ENCODE peak calls at places on chromosomes 16 and 17, in four cellular contexts. K, T, E and F are unnamed samples.

GRCh38 chr17:5536831-5537230 is 47.5 kb downstream of the NLRP1 start:
- DNase-seq in K (no peak), T (no peak), E (no peak), F (no peak)

GRCh38 chr17:40903129-40903847 is 18.2 kb upstream of the KRT20 start:
- DNase-seq in K (peak), T (peak), E (no peak), F (no peak)

GRCh38 chr17:57541472-57542394 is 203.4 kb downstream of the CCDC182 start:
- DNase-seq in K (peak), T (no peak), E (no peak), F (no peak)

GRCh38 chr16:19883296-19883951 is 1.2 kb downstream of the GPRC5B start:
- DNase-seq in K (peak), T (no peak), E (no peak), F (no peak)

GRCh38 chr17:79150035-79150733 is 75.6 kb downstream of the ENGASE start:
- DNase-seq in K (no peak), T (no peak), E (no peak), F (no peak)

GRCh38 chr17:38749222-38750043 is 1.3 kb upstream of the PCGF2 start:
- DNase-seq in K (peak), T (peak), E (no peak), F (no peak)

GRCh38 chr17:7429722-7430121 is 1.1 kb downstream of the SPEM3 start:
- DNase-seq in K (no peak), T (no peak), E (no peak), F (no peak)

GRCh38 chr17:76793775-76794174 is 55.9 kb downstream of the MFSD11 start:
- DNase-seq in K (peak), T (no peak), E (no peak), F (no peak)

GRCh38 chr17:36657763-36658490 is 56.5 kb downstream of the MRM1 start:
- DNase-seq in K (no peak), T (no peak), E (no peak), F (no peak)
- TF ChIP-seq CTCF in K (peak), T (peak), E (peak), F (no peak)

GRCh38 chr17:81537343-81537855 is 9.2 kb downstream of the FSCN2 start:
- DNase-seq in K (no peak), T (no peak), E (peak), F (peak)
- TF ChIP-seq CTCF in K (peak), T (peak), E (peak), F (peak)

GRCh38 chr17:22695228-22695619 is 1002.9 kb downstream of the KCNJ18 start:
- DNase-seq in K (no peak), T (no peak), E (no peak), F (no peak)
- TF ChIP-seq CTCF in K (no peak), T (no peak), E (no peak), F (no peak)

DNA sequence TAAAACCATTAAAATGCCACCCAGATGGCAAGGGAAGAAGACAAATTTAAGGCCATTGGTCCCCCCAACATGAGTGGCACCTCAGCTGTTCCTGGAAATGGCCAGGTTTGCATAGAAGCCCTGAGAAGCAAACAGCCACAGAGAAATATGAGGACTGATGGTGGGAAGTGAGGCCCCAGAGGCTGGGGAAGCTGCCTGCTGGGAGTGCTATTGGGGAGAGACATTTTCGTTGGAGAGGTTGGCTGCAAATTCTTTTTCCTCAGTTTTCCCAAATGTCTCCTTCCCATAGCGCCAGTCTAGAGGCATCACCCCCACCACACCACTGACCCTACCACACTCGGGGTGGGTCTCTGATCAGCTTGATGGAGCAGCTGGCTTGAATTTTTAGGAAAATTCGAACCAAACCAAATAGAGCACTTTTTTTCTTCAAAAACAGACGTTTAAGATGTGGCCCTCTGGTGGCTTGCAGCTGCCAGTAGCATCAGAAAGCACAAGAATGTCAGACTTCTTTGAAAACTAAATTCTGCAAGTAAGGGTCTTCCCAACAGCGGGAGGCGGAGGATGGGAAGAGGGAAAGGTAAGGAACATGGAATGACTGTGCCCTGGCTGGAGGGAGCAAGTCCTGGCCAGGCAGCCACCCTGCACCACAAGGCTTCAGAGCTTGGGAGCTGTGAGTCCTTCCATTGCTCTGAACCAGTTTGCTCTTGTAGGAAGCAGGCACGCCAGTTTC is 13.2 kb upstream of the SLC12A3 start:
- DNase-seq in K (peak), T (no peak), E (no peak), F (no peak)
- TF ChIP-seq CTCF in K (peak), T (peak), E (peak), F (peak)

DNA sequence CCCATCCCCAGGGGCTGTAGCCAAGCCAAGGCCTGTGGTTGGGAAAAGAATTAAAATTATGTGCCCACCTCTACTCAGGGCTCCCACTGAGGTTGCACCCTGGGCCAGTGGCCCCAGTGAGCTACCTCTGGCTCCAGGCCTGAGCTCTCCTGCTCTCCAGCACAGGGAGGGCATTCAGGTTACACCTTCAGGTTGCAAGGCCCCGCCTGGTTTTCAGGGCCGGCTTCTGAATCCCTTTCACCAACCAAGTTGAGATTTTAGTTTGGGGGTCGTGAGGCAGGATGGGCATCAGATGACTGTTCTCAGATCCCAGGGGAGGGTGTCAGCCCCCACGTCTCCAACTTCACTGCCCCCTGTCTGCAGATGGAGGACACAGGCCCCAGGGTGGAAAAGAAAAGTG is 8.0 kb upstream of the KATNB1 start:
- DNase-seq in K (no peak), T (no peak), E (no peak), F (no peak)
- TF ChIP-seq CTCF in K (no peak), T (no peak), E (peak), F (no peak)

GRCh38 chr17:48505788-48506187 is 25.0 kb downstream of the HOXB1 start:
- DNase-seq in K (peak), T (peak), E (peak), F (no peak)

GRCh38 chr17:48502901-48503300 is 27.9 kb downstream of the HOXB1 start:
- DNase-seq in K (no peak), T (no peak), E (no peak), F (no peak)

GRCh38 chr17:48503747-48504146 is 27.1 kb downstream of the HOXB1 start:
- DNase-seq in K (no peak), T (no peak), E (no peak), F (no peak)

GRCh38 chr17:48504953-48505352 is 25.9 kb downstream of the HOXB1 start:
- DNase-seq in K (no peak), T (no peak), E (no peak), F (no peak)

DNA sequence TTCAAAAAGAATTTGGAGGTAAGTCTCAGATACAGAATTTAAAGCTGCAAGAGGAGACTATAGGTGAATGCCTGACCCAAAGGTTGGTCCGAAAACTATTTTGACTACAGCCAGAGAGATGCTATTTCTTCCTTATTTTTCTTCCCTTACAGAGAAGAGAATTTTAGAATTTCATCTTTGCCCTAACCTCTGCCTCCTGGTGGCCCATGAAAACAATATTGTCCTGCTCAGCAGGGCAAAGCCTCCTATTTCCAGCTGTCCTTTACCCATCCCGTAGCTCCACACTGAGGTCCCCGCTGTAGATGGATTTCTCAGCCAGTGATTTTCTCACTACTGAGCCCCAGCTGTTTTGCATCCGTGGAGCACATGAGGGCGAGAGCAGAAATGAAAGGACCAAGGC is 24.6 kb downstream of the HOXB1 start:
- DNase-seq in K (no peak), T (no peak), E (no peak), F (no peak)
- TF ChIP-seq CTCF in K (no peak), T (no peak), E (no peak), F (no peak)

GRCh38 chr16:30670072-30670824 is 12.0 kb downstream of the FBRS start:
- DNase-seq in K (no peak), T (no peak), E (no peak), F (no peak)
- TF ChIP-seq CTCF in K (no peak), T (no peak), E (no peak), F (no peak)

DNA sequence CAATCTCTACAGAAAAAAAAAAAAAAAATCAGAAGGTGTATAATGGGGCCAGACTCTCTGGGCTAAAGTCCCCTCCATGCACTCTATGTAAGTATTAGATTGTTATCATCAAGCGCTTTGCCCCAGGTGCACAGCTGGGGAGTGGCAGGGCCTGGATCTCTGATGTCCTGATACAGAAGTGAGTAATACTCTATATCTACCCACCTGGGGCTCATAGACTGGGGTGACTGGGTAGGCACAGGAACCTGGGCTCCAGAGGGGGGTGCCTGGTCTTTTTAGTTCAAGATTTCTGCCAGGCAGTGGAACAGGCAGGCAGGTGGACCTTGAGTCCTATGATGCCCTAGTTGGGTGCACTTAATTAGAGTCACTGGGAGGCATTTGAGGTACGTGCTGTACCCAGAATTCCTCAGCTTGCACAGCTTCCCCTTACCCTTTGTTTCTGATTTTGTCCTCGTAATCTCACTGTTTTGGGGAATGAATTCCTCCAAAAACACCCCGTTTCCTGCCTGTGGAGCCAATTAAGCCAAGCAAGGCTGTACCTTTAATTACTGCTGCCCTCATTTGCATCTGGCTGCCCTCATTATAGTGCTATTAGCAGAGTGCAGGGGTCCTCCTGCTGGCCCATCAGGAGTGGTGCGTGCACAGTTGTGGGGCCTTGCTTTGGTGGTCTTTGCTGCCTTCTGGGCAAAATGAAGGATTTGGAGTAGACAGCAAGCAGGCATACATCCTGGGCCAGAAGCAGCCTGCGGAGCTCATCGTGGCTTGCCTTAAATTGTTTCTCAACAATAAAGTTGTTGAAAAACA is 239.0 kb downstream of the SNX29 start:
- DNase-seq in K (no peak), T (no peak), E (no peak), F (no peak)
- TF ChIP-seq CTCF in K (peak), T (peak), E (no peak), F (peak)

DNA sequence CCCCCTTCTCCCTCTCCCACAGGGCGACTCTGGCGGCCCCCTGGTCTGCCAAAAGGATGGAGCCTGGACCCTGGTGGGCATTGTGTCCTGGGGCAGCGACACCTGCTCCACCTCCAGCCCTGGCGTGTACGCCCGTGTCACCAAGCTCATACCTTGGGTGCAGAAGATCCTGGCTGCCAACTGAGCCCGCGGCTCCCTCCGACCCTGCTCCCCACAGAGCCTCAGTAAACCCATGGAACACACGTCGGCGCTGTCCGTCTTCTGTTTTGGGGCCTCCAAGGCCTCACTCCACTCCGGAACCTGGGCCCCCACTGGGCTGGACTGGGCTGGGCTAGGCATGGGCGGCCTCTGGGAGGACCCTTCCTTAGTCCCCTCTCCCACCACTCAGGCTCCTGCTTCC is 5.9 kb downstream of the CTRB1 start:
- DNase-seq in K (no peak), T (no peak), E (no peak), F (no peak)
- TF ChIP-seq CTCF in K (no peak), T (no peak), E (no peak), F (no peak)

DNA sequence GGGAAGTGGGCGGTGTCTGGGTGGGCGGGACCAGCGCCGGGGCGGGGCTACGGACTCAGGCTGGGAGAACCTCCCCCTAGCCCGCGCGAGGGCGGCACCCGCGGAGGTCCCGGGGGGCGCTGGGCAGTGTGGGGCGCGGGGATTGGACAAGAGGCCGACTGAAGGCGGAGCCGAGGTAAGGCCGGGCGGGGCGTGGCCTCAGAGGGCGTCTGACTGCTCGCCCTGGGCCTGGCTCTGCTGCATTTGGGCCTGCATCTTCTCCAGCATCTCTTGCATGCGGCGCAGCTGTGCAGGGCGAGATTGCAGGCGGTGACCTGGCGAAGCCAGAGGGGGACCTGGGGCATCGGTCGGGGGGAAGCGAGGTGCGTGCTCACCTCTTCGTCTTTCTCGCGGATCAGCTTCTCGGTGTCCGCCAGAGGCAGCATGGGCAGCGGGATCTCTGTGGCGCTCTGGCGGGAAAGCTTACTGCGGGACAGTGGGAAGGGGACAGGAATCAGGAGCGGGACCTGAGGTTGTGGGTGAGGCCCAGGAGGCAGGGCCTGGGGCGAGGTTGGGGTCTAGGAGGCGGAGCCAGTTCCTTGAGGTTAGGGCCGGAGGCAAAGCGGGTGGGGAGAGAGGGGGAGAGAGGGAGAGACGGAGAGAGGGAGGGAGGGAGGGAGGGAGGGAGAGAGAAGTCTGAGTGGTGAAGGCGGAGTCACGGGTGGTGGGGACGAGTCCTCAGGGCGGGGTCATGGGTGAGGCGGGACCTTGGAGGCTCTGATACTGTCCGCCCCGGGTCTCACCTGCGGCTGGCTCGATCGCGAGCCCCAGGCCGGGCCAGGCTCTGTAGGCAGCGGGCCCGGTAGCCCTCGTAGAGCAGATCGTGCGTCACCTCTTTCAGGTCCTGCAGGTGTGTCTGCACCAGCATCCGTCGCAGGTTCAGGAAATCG is 3.9 kb downstream of the SEPTIN1 start:
- DNase-seq in K (peak), T (peak), E (peak), F (peak)
- TF ChIP-seq CTCF in K (peak), T (peak), E (peak), F (peak)